ENCODE peak calls at places on chromosomes 1 and 21, in seven cellular contexts. N is HTR-8/SVneo, Z is T1000, S is IMR-90, W is EL, D is mammary epithelial cell, U is substantia nigra. H is an unnamed sample.
A peak's percentile ranks its signal among the peaks of the same experiment; 100 is the strongest.

GRCh38 chr1:41045740-41046139 is 24.2 kb upstream of the SLFNL1 start:
- DNase-seq in U (no peak), N (no peak), S (peak; percentile 38), W (no peak), Z (no peak), D (peak; percentile 91), H (peak; percentile 86)

GRCh38 chr1:15974855-15975254 is 1.0 kb downstream of the ZBTB17 start:
- DNase-seq in S (no peak), D (peak; percentile 53), N (no peak), Z (no peak), W (no peak), U (no peak), H (peak; percentile 47)

GRCh38 chr1:19676438-19676922 is 11.8 kb downstream of the HTR6 start:
- DNase-seq in Z (peak; percentile 33), N (peak; percentile 48), W (peak; percentile 36), D (peak; percentile 58), S (peak; percentile 59), U (no peak), H (peak; percentile 98)

GRCh38 chr1:46599044-46599970 is 4.8 kb downstream of the MKNK1 start:
- DNase-seq in N (no peak), W (no peak), D (no peak), U (no peak), Z (no peak), S (no peak), H (no peak)

GRCh38 chr21:38170283-38170682 is 86.5 kb upstream of the KCNJ15 start:
- DNase-seq in Z (no peak), S (peak; percentile 12), N (peak; percentile 35), U (no peak), W (peak; percentile 48), D (peak; percentile 43), H (peak; percentile 38)

GRCh38 chr1:232983817-232984567 is 33.6 kb downstream of the NTPCR start:
- DNase-seq in Z (no peak), U (no peak), W (no peak), N (no peak), D (no peak), S (no peak), H (no peak)

GRCh38 chr1:219798283-219799030 is 129.9 kb downstream of the SLC30A10 start:
- DNase-seq in N (peak; percentile 15), W (peak; percentile 72), D (peak; percentile 69), Z (no peak), U (no peak), S (peak; percentile 82), H (no peak)

GRCh38 chr1:151003175-151003574 is 3.5 kb downstream of the MINDY1 start:
- DNase-seq in U (no peak), N (no peak), Z (no peak), W (no peak), S (no peak), D (no peak), H (no peak)

GRCh38 chr21:44923481-44924084 is 2.9 kb upstream of the ITGB2 start:
- DNase-seq in S (no peak), Z (no peak), W (no peak), N (no peak), U (no peak), D (no peak), H (no peak)

GRCh38 chr1:71236503-71236902 is 155.7 kb upstream of the ZRANB2 start:
- DNase-seq in D (no peak), N (no peak), U (no peak), W (no peak), Z (no peak), S (no peak), H (no peak)

GRCh38 chr21:43645414-43645891 is 13.8 kb downstream of the HSF2BP start:
- DNase-seq in D (peak; percentile 72), W (peak; percentile 78), N (peak; percentile 72), Z (no peak), S (peak; percentile 82), U (no peak), H (peak; percentile 87)

GRCh38 chr1:190478193-190479007 is 736 bp upstream of the BRINP3 start:
- DNase-seq in D (peak; percentile 20), U (no peak), S (peak; percentile 37), Z (no peak), W (peak; percentile 29), N (peak; percentile 19), H (peak; percentile 11)

GRCh38 chr1:228334226-228334935 is 72.3 kb downstream of the TRIM11 start:
- DNase-seq in D (no peak), S (no peak), N (no peak), Z (no peak), W (no peak), U (no peak), H (peak; percentile 52)

GRCh38 chr1:81836007-81836626 is 35.4 kb downstream of the ADGRL2 start:
- DNase-seq in D (no peak), U (no peak), N (no peak), S (peak; percentile 3), W (no peak), Z (no peak), H (no peak)

GRCh38 chr1:29120955-29121485 is 2.7 kb downstream of the TMEM200B start:
- DNase-seq in U (no peak), S (peak; percentile 16), D (no peak), N (no peak), W (peak; percentile 45), Z (peak; percentile 36), H (peak; percentile 93)

GRCh38 chr1:179376223-179376622 is 10.5 kb downstream of the AXDND1 start:
- DNase-seq in N (no peak), D (no peak), U (no peak), S (no peak), W (no peak), Z (no peak), H (no peak)

GRCh38 chr1:61672376-61672775 is 52.6 kb downstream of the TM2D1 start:
- DNase-seq in S (no peak), Z (no peak), W (no peak), U (no peak), N (no peak), D (peak; percentile 4), H (no peak)

GRCh38 chr1:71307451-71307850 is 226.6 kb upstream of the ZRANB2 start:
- DNase-seq in Z (no peak), N (no peak), D (peak; percentile 24), W (peak; percentile 55), S (peak; percentile 19), U (no peak), H (peak; percentile 3)

GRCh38 chr21:43321111-43321510 is 105.8 kb downstream of the SIK1 start:
- DNase-seq in S (peak; percentile 37), U (no peak), W (peak; percentile 88), Z (peak; percentile 78), N (peak; percentile 75), D (no peak), H (no peak)